ENCODE peak calls at places on chromosomes 2 and 18, in five cellular contexts. One of them, this sample, is unnamed.

GRCh38 chr2:190408538-190409271 is 550 bp downstream of the MFSD6 start:
- DNase-seq in cardiac muscle cell: peak
- DNase-seq in OCI-LY7: peak
- DNase-seq in H9: peak
- DNase-seq in omental fat pad: no peak
- DNase-seq in this sample: peak

GRCh38 chr2:62209427-62209991 is 13.6 kb downstream of the B3GNT2 start:
- DNase-seq in H9: no peak
- DNase-seq in cardiac muscle cell: no peak
- DNase-seq in omental fat pad: no peak
- DNase-seq in OCI-LY7: no peak
- DNase-seq in this sample: no peak

GRCh38 chr2:46227022-46227421 is 70.2 kb upstream of the EPAS1 start:
- DNase-seq in H9: no peak
- DNase-seq in cardiac muscle cell: no peak
- DNase-seq in omental fat pad: no peak
- DNase-seq in OCI-LY7: no peak
- DNase-seq in this sample: no peak

GRCh38 chr2:72979896-72980295 is 62.6 kb downstream of the EMX1 start:
- DNase-seq in H9: no peak
- DNase-seq in omental fat pad: no peak
- DNase-seq in cardiac muscle cell: no peak
- DNase-seq in OCI-LY7: peak
- DNase-seq in this sample: no peak

GRCh38 chr18:29853126-29853525 is 1189.4 kb downstream of the DSC3 start:
- DNase-seq in OCI-LY7: no peak
- DNase-seq in H9: no peak
- DNase-seq in cardiac muscle cell: no peak
- DNase-seq in omental fat pad: no peak
- DNase-seq in this sample: no peak

GRCh38 chr2:24471662-24472061 is 19.4 kb upstream of the NCOA1 start:
- DNase-seq in omental fat pad: no peak
- DNase-seq in cardiac muscle cell: no peak
- DNase-seq in H9: no peak
- DNase-seq in OCI-LY7: no peak
- DNase-seq in this sample: no peak

GRCh38 chr18:79405781-79406575 is 10.2 kb downstream of the NFATC1 start:
- DNase-seq in cardiac muscle cell: no peak
- DNase-seq in omental fat pad: no peak
- DNase-seq in H9: no peak
- DNase-seq in OCI-LY7: peak
- DNase-seq in this sample: peak

GRCh38 chr2:52074139-52074719 is 1042.3 kb upstream of the NRXN1 start:
- DNase-seq in OCI-LY7: peak
- DNase-seq in omental fat pad: no peak
- DNase-seq in cardiac muscle cell: no peak
- DNase-seq in H9: no peak
- DNase-seq in this sample: no peak

GRCh38 chr2:36568533-36569246 is 29.3 kb downstream of the FEZ2 start:
- DNase-seq in OCI-LY7: no peak
- DNase-seq in cardiac muscle cell: no peak
- DNase-seq in H9: no peak
- DNase-seq in omental fat pad: no peak
- DNase-seq in this sample: no peak

GRCh38 chr2:17303496-17303895 is 214.7 kb downstream of the RAD51AP2 start:
- DNase-seq in H9: no peak
- DNase-seq in omental fat pad: no peak
- DNase-seq in OCI-LY7: no peak
- DNase-seq in cardiac muscle cell: no peak
- DNase-seq in this sample: no peak

GRCh38 chr2:137173514-137173913 is 408.2 kb downstream of the THSD7B start:
- DNase-seq in OCI-LY7: peak
- DNase-seq in H9: no peak
- DNase-seq in cardiac muscle cell: peak
- DNase-seq in omental fat pad: no peak
- DNase-seq in this sample: no peak
- TF ChIP-seq CTCF in OCI-LY7: peak
- TF ChIP-seq CTCF in H9: peak
- TF ChIP-seq CTCF in cardiac muscle cell: peak
- TF ChIP-seq CTCF in omental fat pad: no peak
- TF ChIP-seq CTCF in this sample: no peak

DNA sequence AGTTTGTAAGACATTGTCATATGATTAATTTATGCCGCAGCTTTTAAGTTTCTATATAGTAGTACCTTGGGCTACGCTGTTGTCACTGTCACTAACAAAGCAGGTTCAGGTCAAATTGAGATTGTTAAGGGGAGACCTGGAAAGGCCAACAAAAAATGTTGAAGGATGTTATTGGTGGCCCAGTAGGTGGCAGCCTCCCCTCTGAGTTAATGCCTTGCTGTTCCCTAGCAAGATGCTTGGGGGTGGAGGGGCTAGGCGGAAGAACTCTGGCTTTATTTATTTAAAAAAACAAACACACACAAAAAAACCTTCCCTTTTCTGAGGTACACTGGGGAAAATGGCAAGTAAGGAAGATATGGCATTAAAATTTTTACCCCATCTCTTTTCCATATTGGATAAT is 128.3 kb upstream of the ATP5MC3 start:
- DNase-seq in OCI-LY7: peak
- DNase-seq in H9: peak
- DNase-seq in cardiac muscle cell: peak
- DNase-seq in omental fat pad: no peak
- DNase-seq in this sample: peak
- TF ChIP-seq CTCF in OCI-LY7: peak
- TF ChIP-seq CTCF in H9: peak
- TF ChIP-seq CTCF in cardiac muscle cell: peak
- TF ChIP-seq CTCF in omental fat pad: no peak
- TF ChIP-seq CTCF in this sample: peak

GRCh38 chr2:239003933-239004636 is 156.2 kb downstream of the TWIST2 start:
- DNase-seq in OCI-LY7: no peak
- DNase-seq in H9: no peak
- DNase-seq in cardiac muscle cell: no peak
- DNase-seq in omental fat pad: no peak
- DNase-seq in this sample: no peak

GRCh38 chr2:239002591-239002959 is 154.7 kb downstream of the TWIST2 start:
- DNase-seq in H9: no peak
- DNase-seq in cardiac muscle cell: no peak
- DNase-seq in OCI-LY7: no peak
- DNase-seq in omental fat pad: no peak
- DNase-seq in this sample: no peak

GRCh38 chr2:239001794-239002193 is 153.9 kb downstream of the TWIST2 start:
- DNase-seq in cardiac muscle cell: no peak
- DNase-seq in H9: no peak
- DNase-seq in omental fat pad: peak
- DNase-seq in OCI-LY7: no peak
- DNase-seq in this sample: no peak

GRCh38 chr2:239005586-239005985 is 157.7 kb downstream of the TWIST2 start:
- DNase-seq in omental fat pad: no peak
- DNase-seq in OCI-LY7: no peak
- DNase-seq in H9: no peak
- DNase-seq in cardiac muscle cell: no peak
- DNase-seq in this sample: no peak

GRCh38 chr2:239002960-239003932 is 155.4 kb downstream of the TWIST2 start:
- DNase-seq in omental fat pad: no peak
- DNase-seq in cardiac muscle cell: no peak
- DNase-seq in OCI-LY7: no peak
- DNase-seq in H9: no peak
- DNase-seq in this sample: no peak
- TF ChIP-seq CTCF in omental fat pad: no peak
- TF ChIP-seq CTCF in cardiac muscle cell: peak
- TF ChIP-seq CTCF in OCI-LY7: no peak
- TF ChIP-seq CTCF in H9: no peak
- TF ChIP-seq CTCF in this sample: no peak

DNA sequence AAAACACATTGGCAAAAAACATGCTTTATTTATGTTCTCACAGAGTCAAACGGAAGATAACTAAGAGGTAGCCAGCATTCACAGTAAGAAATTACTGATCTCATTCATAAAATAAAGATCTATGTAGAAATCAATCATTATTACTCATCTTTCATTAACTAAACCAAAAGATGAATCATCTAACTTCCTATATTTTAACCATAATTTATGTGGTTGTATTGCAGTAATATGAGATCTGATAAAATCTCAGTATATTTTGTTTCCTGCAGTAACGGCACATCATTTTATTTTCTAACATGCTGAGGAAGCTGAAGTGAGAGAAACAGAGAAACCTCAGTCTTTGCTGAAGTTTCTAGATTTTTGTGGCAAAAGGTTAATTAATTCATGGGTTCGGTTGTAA is 375.8 kb downstream of the GALNT13 start:
- DNase-seq in omental fat pad: no peak
- DNase-seq in H9: no peak
- DNase-seq in OCI-LY7: no peak
- DNase-seq in cardiac muscle cell: no peak
- DNase-seq in this sample: no peak
- TF ChIP-seq CTCF in omental fat pad: no peak
- TF ChIP-seq CTCF in H9: no peak
- TF ChIP-seq CTCF in OCI-LY7: no peak
- TF ChIP-seq CTCF in cardiac muscle cell: no peak
- TF ChIP-seq CTCF in this sample: no peak

This sample was measured in activated CD8-positive, alpha-beta T cell treated with anti-CD3 and anti-CD28 coated beads for 36 hours.